ENCODE peak calls at places on chromosomes 5 and 9, in four cellular contexts. One of them, this sample, is unnamed.

GRCh38 chr5:11452854-11453253 is 451.4 kb downstream of the CTNND2 start:
- DNase-seq in erythroblast: no peak
- DNase-seq in omental fat pad: no peak
- DNase-seq in esophagus squamous epithelium: no peak
- DNase-seq in this sample: no peak

GRCh38 chr9:77454668-77455067 is 193.5 kb downstream of the GNA14 start:
- DNase-seq in erythroblast: no peak
- DNase-seq in omental fat pad: no peak
- DNase-seq in esophagus squamous epithelium: no peak
- DNase-seq in this sample: no peak

GRCh38 chr9:101446732-101447131 is 11.2 kb upstream of the ALDOB start:
- DNase-seq in erythroblast: no peak
- DNase-seq in omental fat pad: no peak
- DNase-seq in esophagus squamous epithelium: no peak
- DNase-seq in this sample: no peak

GRCh38 chr5:3837544-3837943 is 241.9 kb downstream of the IRX1 start:
- DNase-seq in erythroblast: no peak
- DNase-seq in omental fat pad: no peak
- DNase-seq in esophagus squamous epithelium: no peak
- DNase-seq in this sample: no peak

GRCh38 chr9:76657265-76657664 is 107.0 kb upstream of the PCA3 start:
- DNase-seq in erythroblast: no peak
- DNase-seq in omental fat pad: no peak
- DNase-seq in esophagus squamous epithelium: no peak
- DNase-seq in this sample: no peak

GRCh38 chr5:73591698-73592501 is 26.4 kb downstream of the UTP15 start:
- DNase-seq in erythroblast: no peak
- DNase-seq in omental fat pad: no peak
- DNase-seq in esophagus squamous epithelium: no peak
- DNase-seq in this sample: no peak

GRCh38 chr5:124524552-124525232 is 221.7 kb downstream of the ZNF608 start:
- DNase-seq in erythroblast: no peak
- DNase-seq in omental fat pad: no peak
- DNase-seq in esophagus squamous epithelium: no peak
- DNase-seq in this sample: no peak

GRCh38 chr9:117734523-117735314 is 30.5 kb downstream of the TLR4 start:
- DNase-seq in erythroblast: no peak
- DNase-seq in omental fat pad: no peak
- DNase-seq in esophagus squamous epithelium: no peak
- DNase-seq in this sample: no peak

GRCh38 chr5:137415231-137415681 is 83.9 kb downstream of the SPOCK1 start:
- DNase-seq in erythroblast: no peak
- DNase-seq in omental fat pad: no peak
- DNase-seq in esophagus squamous epithelium: no peak
- DNase-seq in this sample: no peak

GRCh38 chr5:1103505-1104326 is 8.1 kb downstream of the SLC12A7 start:
- DNase-seq in erythroblast: peak; percentile 83
- DNase-seq in omental fat pad: no peak
- DNase-seq in esophagus squamous epithelium: no peak
- DNase-seq in this sample: peak; percentile 60

GRCh38 chr5:41661221-41661620 is 150.8 kb upstream of the PLCXD3 start:
- DNase-seq in erythroblast: no peak
- DNase-seq in omental fat pad: no peak
- DNase-seq in esophagus squamous epithelium: no peak
- DNase-seq in this sample: no peak

GRCh38 chr9:84978761-84979160 is 309.2 kb downstream of the NTRK2 start:
- DNase-seq in erythroblast: no peak
- DNase-seq in omental fat pad: no peak
- DNase-seq in esophagus squamous epithelium: no peak
- DNase-seq in this sample: no peak

GRCh38 chr9:98248737-98249474 is 6.5 kb downstream of the TBC1D2 start:
- DNase-seq in erythroblast: peak; percentile 70
- DNase-seq in omental fat pad: peak; percentile 27
- DNase-seq in esophagus squamous epithelium: no peak
- DNase-seq in this sample: peak; percentile 66

GRCh38 chr5:12177225-12177624 is 273.0 kb upstream of the CTNND2 start:
- DNase-seq in erythroblast: no peak
- DNase-seq in omental fat pad: no peak
- DNase-seq in esophagus squamous epithelium: no peak
- DNase-seq in this sample: no peak

GRCh38 chr5:62779010-62779422 is 200.4 kb downstream of the LRRC70 start:
- DNase-seq in erythroblast: peak; percentile 64
- DNase-seq in omental fat pad: no peak
- DNase-seq in esophagus squamous epithelium: no peak
- DNase-seq in this sample: peak; percentile 54

GRCh38 chr5:31194892-31195291 is 1.4 kb downstream of the CDH6 start:
- DNase-seq in erythroblast: no peak
- DNase-seq in omental fat pad: no peak
- DNase-seq in esophagus squamous epithelium: no peak
- DNase-seq in this sample: no peak

GRCh38 chr5:36877667-36878420 is 1.3 kb downstream of the NIPBL start:
- DNase-seq in erythroblast: peak; percentile 82
- DNase-seq in omental fat pad: no peak
- DNase-seq in esophagus squamous epithelium: no peak
- DNase-seq in this sample: peak; percentile 47

GRCh38 chr9:72913382-72914009 is 39.4 kb downstream of the ALDH1A1 start:
- DNase-seq in erythroblast: no peak
- DNase-seq in omental fat pad: no peak
- DNase-seq in esophagus squamous epithelium: no peak
- DNase-seq in this sample: no peak

GRCh38 chr9:32551491-32552049 is 557 bp upstream of the SMIM27 start:
- DNase-seq in erythroblast: peak; percentile 85
- DNase-seq in omental fat pad: no peak
- DNase-seq in esophagus squamous epithelium: no peak
- DNase-seq in this sample: peak; percentile 58

GRCh38 chr5:80254767-80255424 is 952 bp downstream of the SERINC5 start:
- DNase-seq in erythroblast: peak; percentile 47
- DNase-seq in omental fat pad: no peak
- DNase-seq in esophagus squamous epithelium: no peak
- DNase-seq in this sample: peak; percentile 48

GRCh38 chr5:60415443-60415842 is 284.5 kb downstream of the DEPDC1B start:
- DNase-seq in erythroblast: no peak
- DNase-seq in omental fat pad: no peak
- DNase-seq in esophagus squamous epithelium: no peak
- DNase-seq in this sample: no peak

GRCh38 chr9:134307223-134307600 is 19.0 kb upstream of the RXRA start:
- DNase-seq in erythroblast: no peak
- DNase-seq in omental fat pad: no peak
- DNase-seq in esophagus squamous epithelium: no peak
- DNase-seq in this sample: no peak

GRCh38 chr9:113632776-113633590 is 169.5 kb downstream of the RGS3 start:
- DNase-seq in erythroblast: no peak
- DNase-seq in omental fat pad: no peak
- DNase-seq in esophagus squamous epithelium: no peak
- DNase-seq in this sample: no peak

GRCh38 chr5:68239485-68239884 is 23.9 kb downstream of the PIK3R1 start:
- DNase-seq in erythroblast: peak; percentile 65
- DNase-seq in omental fat pad: no peak
- DNase-seq in esophagus squamous epithelium: no peak
- DNase-seq in this sample: peak; percentile 89

GRCh38 chr9:107597743-107598217 is 108.2 kb upstream of the KLF4 start:
- DNase-seq in erythroblast: no peak
- DNase-seq in omental fat pad: no peak
- DNase-seq in esophagus squamous epithelium: no peak
- DNase-seq in this sample: no peak

GRCh38 chr9:116157436-116158138 is 4.0 kb downstream of the PAPPA start:
- DNase-seq in erythroblast: peak; percentile 73
- DNase-seq in omental fat pad: no peak
- DNase-seq in esophagus squamous epithelium: no peak
- DNase-seq in this sample: no peak

GRCh38 chr5:32628049-32628803 is 42.9 kb downstream of the SUB1 start:
- DNase-seq in erythroblast: no peak
- DNase-seq in omental fat pad: no peak
- DNase-seq in esophagus squamous epithelium: no peak
- DNase-seq in this sample: no peak

GRCh38 chr5:97658116-97658900 is 475.3 kb upstream of the RIOK2 start:
- DNase-seq in erythroblast: no peak
- DNase-seq in omental fat pad: no peak
- DNase-seq in esophagus squamous epithelium: no peak
- DNase-seq in this sample: no peak

GRCh38 chr9:94801685-94802084 is 75.2 kb downstream of the AOPEP start:
- DNase-seq in erythroblast: no peak
- DNase-seq in omental fat pad: no peak
- DNase-seq in esophagus squamous epithelium: no peak
- DNase-seq in this sample: no peak

GRCh38 chr9:6194934-6195333 is 20.7 kb upstream of the IL33 start:
- DNase-seq in erythroblast: peak; percentile 4
- DNase-seq in omental fat pad: no peak
- DNase-seq in esophagus squamous epithelium: no peak
- DNase-seq in this sample: no peak

This sample was measured in KBM-7.